ENCODE peak calls at places on chromosomes 4 and X, in six cellular contexts. One of them, this sample, is unnamed.
A peak's percentile ranks its signal among the peaks of the same experiment; 100 is the strongest.

GRCh38 chr4:137039369-137039768 is 492.9 kb downstream of the PCDH18 start:
- DNase-seq in PC-3: no peak
- DNase-seq in mammary epithelial cell: no peak
- DNase-seq in K562: no peak
- DNase-seq in fibroblast of lung: no peak
- DNase-seq in MM.1S: no peak
- DNase-seq in this sample: no peak

GRCh38 chr4:185437809-185438208 is 12.0 kb upstream of the UFSP2 start:
- DNase-seq in PC-3: no peak
- DNase-seq in mammary epithelial cell: no peak
- DNase-seq in K562: no peak
- DNase-seq in fibroblast of lung: no peak
- DNase-seq in MM.1S: no peak
- DNase-seq in this sample: no peak

GRCh38 chrX:69025802-69026301 is 139.4 kb downstream of the PJA1 start:
- DNase-seq in PC-3: peak; percentile 94
- DNase-seq in mammary epithelial cell: peak; percentile 91
- DNase-seq in K562: no peak
- DNase-seq in fibroblast of lung: peak; percentile 62
- DNase-seq in MM.1S: no peak
- DNase-seq in this sample: no peak

GRCh38 chrX:3393168-3393567 is 46.7 kb upstream of the MXRA5 start:
- DNase-seq in PC-3: no peak
- DNase-seq in mammary epithelial cell: no peak
- DNase-seq in K562: no peak
- DNase-seq in fibroblast of lung: no peak
- DNase-seq in MM.1S: no peak
- DNase-seq in this sample: no peak

GRCh38 chrX:30620980-30621716 is 32.1 kb upstream of the GK start:
- DNase-seq in PC-3: peak; percentile 78
- DNase-seq in mammary epithelial cell: peak; percentile 76
- DNase-seq in K562: peak; percentile 13
- DNase-seq in fibroblast of lung: peak; percentile 90
- DNase-seq in MM.1S: no peak
- DNase-seq in this sample: no peak

GRCh38 chr4:174764105-174764729 is 64.8 kb downstream of the GLRA3 start:
- DNase-seq in PC-3: peak; percentile 62
- DNase-seq in mammary epithelial cell: peak; percentile 14
- DNase-seq in K562: peak; percentile 65
- DNase-seq in fibroblast of lung: peak; percentile 36
- DNase-seq in MM.1S: peak; percentile 74
- DNase-seq in this sample: peak; percentile 78

GRCh38 chrX:73683236-73683859 is 120.4 kb downstream of the CHIC1 start:
- DNase-seq in PC-3: peak; percentile 7
- DNase-seq in mammary epithelial cell: no peak
- DNase-seq in K562: no peak
- DNase-seq in fibroblast of lung: peak; percentile 3
- DNase-seq in MM.1S: no peak
- DNase-seq in this sample: no peak

GRCh38 chrX:130801901-130802300 is 101.1 kb downstream of the ENOX2 start:
- DNase-seq in PC-3: no peak
- DNase-seq in mammary epithelial cell: no peak
- DNase-seq in K562: peak; percentile 45
- DNase-seq in fibroblast of lung: peak; percentile 10
- DNase-seq in MM.1S: no peak
- DNase-seq in this sample: peak; percentile 7

GRCh38 chrX:31497086-31497485 is 425.2 kb upstream of the FTHL17 start:
- DNase-seq in PC-3: no peak
- DNase-seq in mammary epithelial cell: peak; percentile 8
- DNase-seq in K562: no peak
- DNase-seq in fibroblast of lung: peak; percentile 71
- DNase-seq in MM.1S: no peak
- DNase-seq in this sample: no peak

GRCh38 chr4:5134620-5135019 is 83.3 kb downstream of the STK32B start:
- DNase-seq in PC-3: peak; percentile 35
- DNase-seq in mammary epithelial cell: no peak
- DNase-seq in K562: no peak
- DNase-seq in fibroblast of lung: no peak
- DNase-seq in MM.1S: no peak
- DNase-seq in this sample: no peak

GRCh38 chr4:8759987-8760386 is 111.7 kb downstream of the HMX1 start:
- DNase-seq in PC-3: no peak
- DNase-seq in mammary epithelial cell: no peak
- DNase-seq in K562: no peak
- DNase-seq in fibroblast of lung: no peak
- DNase-seq in MM.1S: no peak
- DNase-seq in this sample: no peak

GRCh38 chr4:15469402-15470148 is at the start of gene CC2D2A:
- DNase-seq in PC-3: peak; percentile 47
- DNase-seq in mammary epithelial cell: peak; percentile 45
- DNase-seq in K562: no peak
- DNase-seq in fibroblast of lung: peak; percentile 69
- DNase-seq in MM.1S: no peak
- DNase-seq in this sample: peak; percentile 66

GRCh38 chr4:89998350-89999098 is 103.9 kb downstream of the MMRN1 start:
- DNase-seq in PC-3: no peak
- DNase-seq in mammary epithelial cell: no peak
- DNase-seq in K562: no peak
- DNase-seq in fibroblast of lung: no peak
- DNase-seq in MM.1S: no peak
- DNase-seq in this sample: peak; percentile 2

GRCh38 chr4:73613130-73613529 is 7.1 kb downstream of the RASSF6 start:
- DNase-seq in PC-3: peak; percentile 88
- DNase-seq in mammary epithelial cell: peak; percentile 92
- DNase-seq in K562: no peak
- DNase-seq in fibroblast of lung: no peak
- DNase-seq in MM.1S: no peak
- DNase-seq in this sample: no peak

GRCh38 chrX:114797494-114797893 is 213.6 kb downstream of the HTR2C start:
- DNase-seq in PC-3: no peak
- DNase-seq in mammary epithelial cell: peak; percentile 17
- DNase-seq in K562: no peak
- DNase-seq in fibroblast of lung: no peak
- DNase-seq in MM.1S: no peak
- DNase-seq in this sample: no peak

GRCh38 chr4:186707996-186708395 is 15.7 kb downstream of the FAT1 start:
- DNase-seq in PC-3: no peak
- DNase-seq in mammary epithelial cell: no peak
- DNase-seq in K562: no peak
- DNase-seq in fibroblast of lung: no peak
- DNase-seq in MM.1S: no peak
- DNase-seq in this sample: no peak

GRCh38 chrX:95764972-95765451 is 919.6 kb upstream of the DIAPH2 start:
- DNase-seq in PC-3: peak; percentile 67
- DNase-seq in mammary epithelial cell: peak; percentile 11
- DNase-seq in K562: peak; percentile 14
- DNase-seq in fibroblast of lung: peak; percentile 1
- DNase-seq in MM.1S: peak; percentile 68
- DNase-seq in this sample: peak; percentile 68

GRCh38 chr4:151139814-151140213 is 40.4 kb downstream of the RPS3A start:
- DNase-seq in PC-3: no peak
- DNase-seq in mammary epithelial cell: no peak
- DNase-seq in K562: no peak
- DNase-seq in fibroblast of lung: no peak
- DNase-seq in MM.1S: no peak
- DNase-seq in this sample: no peak

GRCh38 chr4:145656156-145656555 is 23.8 kb upstream of the C4orf51 start:
- DNase-seq in PC-3: no peak
- DNase-seq in mammary epithelial cell: no peak
- DNase-seq in K562: no peak
- DNase-seq in fibroblast of lung: no peak
- DNase-seq in MM.1S: no peak
- DNase-seq in this sample: no peak

GRCh38 chr4:8295471-8295870 is 25.9 kb downstream of the HTRA3 start:
- DNase-seq in PC-3: no peak
- DNase-seq in mammary epithelial cell: no peak
- DNase-seq in K562: no peak
- DNase-seq in fibroblast of lung: no peak
- DNase-seq in MM.1S: no peak
- DNase-seq in this sample: no peak

GRCh38 chr4:118762753-118763477 is 73.0 kb downstream of the SEC24D start:
- DNase-seq in PC-3: no peak
- DNase-seq in mammary epithelial cell: no peak
- DNase-seq in K562: no peak
- DNase-seq in fibroblast of lung: peak; percentile 68
- DNase-seq in MM.1S: no peak
- DNase-seq in this sample: no peak

GRCh38 chr4:57102050-57102564 is 8.1 kb downstream of the IGFBP7 start:
- DNase-seq in PC-3: peak; percentile 24
- DNase-seq in mammary epithelial cell: peak; percentile 31
- DNase-seq in K562: no peak
- DNase-seq in fibroblast of lung: peak; percentile 92
- DNase-seq in MM.1S: no peak
- DNase-seq in this sample: no peak

GRCh38 chr4:74950200-74950599 is 17.3 kb downstream of the PARM1 start:
- DNase-seq in PC-3: peak; percentile 35
- DNase-seq in mammary epithelial cell: no peak
- DNase-seq in K562: no peak
- DNase-seq in fibroblast of lung: no peak
- DNase-seq in MM.1S: no peak
- DNase-seq in this sample: no peak

GRCh38 chrX:19870710-19871490 is 16.5 kb downstream of the SH3KBP1 start:
- DNase-seq in PC-3: no peak
- DNase-seq in mammary epithelial cell: no peak
- DNase-seq in K562: no peak
- DNase-seq in fibroblast of lung: no peak
- DNase-seq in MM.1S: no peak
- DNase-seq in this sample: no peak

GRCh38 chrX:123189318-123189717 is 5.2 kb downstream of the GRIA3 start:
- DNase-seq in PC-3: no peak
- DNase-seq in mammary epithelial cell: no peak
- DNase-seq in K562: no peak
- DNase-seq in fibroblast of lung: no peak
- DNase-seq in MM.1S: no peak
- DNase-seq in this sample: no peak

GRCh38 chr4:100981447-100982204 is 365.7 kb downstream of the PPP3CA start:
- DNase-seq in PC-3: no peak
- DNase-seq in mammary epithelial cell: peak; percentile 32
- DNase-seq in K562: no peak
- DNase-seq in fibroblast of lung: peak; percentile 81
- DNase-seq in MM.1S: no peak
- DNase-seq in this sample: no peak

GRCh38 chrX:151088221-151088620 is 88.2 kb upstream of the GPR50 start:
- DNase-seq in PC-3: no peak
- DNase-seq in mammary epithelial cell: peak; percentile 28
- DNase-seq in K562: no peak
- DNase-seq in fibroblast of lung: no peak
- DNase-seq in MM.1S: no peak
- DNase-seq in this sample: no peak
- TF ChIP-seq EZH2 in PC-3: no peak
- TF ChIP-seq EZH2 in mammary epithelial cell: no peak
- TF ChIP-seq EZH2 in K562: no peak
- TF ChIP-seq EZH2 in fibroblast of lung: no peak
- TF ChIP-seq EZH2 in MM.1S: no peak
- TF ChIP-seq EZH2 in this sample: no peak

GRCh38 chr4:189126040-189126439 is 814.6 kb upstream of the FRG1 start:
- DNase-seq in PC-3: no peak
- DNase-seq in mammary epithelial cell: no peak
- DNase-seq in K562: no peak
- DNase-seq in fibroblast of lung: no peak
- DNase-seq in MM.1S: no peak
- DNase-seq in this sample: no peak
- TF ChIP-seq EZH2 in PC-3: no peak
- TF ChIP-seq EZH2 in mammary epithelial cell: no peak
- TF ChIP-seq EZH2 in K562: no peak
- TF ChIP-seq EZH2 in fibroblast of lung: no peak
- TF ChIP-seq EZH2 in MM.1S: no peak
- TF ChIP-seq EZH2 in this sample: no peak

GRCh38 chr4:88457307-88458090 is 580 bp downstream of the HERC5 start:
- DNase-seq in PC-3: peak; percentile 21
- DNase-seq in mammary epithelial cell: peak; percentile 38
- DNase-seq in K562: no peak
- DNase-seq in fibroblast of lung: peak; percentile 38
- DNase-seq in MM.1S: peak; percentile 57
- DNase-seq in this sample: peak; percentile 77
- TF ChIP-seq EZH2 in PC-3: no peak
- TF ChIP-seq EZH2 in mammary epithelial cell: no peak
- TF ChIP-seq EZH2 in K562: no peak
- TF ChIP-seq EZH2 in fibroblast of lung: peak; percentile 82
- TF ChIP-seq EZH2 in MM.1S: no peak
- TF ChIP-seq EZH2 in this sample: no peak

GRCh38 chr4:13537011-13537831 is 7.1 kb downstream of the NKX3-2 start:
- DNase-seq in PC-3: no peak
- DNase-seq in mammary epithelial cell: no peak
- DNase-seq in K562: no peak
- DNase-seq in fibroblast of lung: no peak
- DNase-seq in MM.1S: no peak
- DNase-seq in this sample: peak; percentile 34
- TF ChIP-seq EZH2 in PC-3: no peak
- TF ChIP-seq EZH2 in mammary epithelial cell: peak; percentile 85
- TF ChIP-seq EZH2 in K562: no peak
- TF ChIP-seq EZH2 in fibroblast of lung: peak; percentile 49
- TF ChIP-seq EZH2 in MM.1S: no peak
- TF ChIP-seq EZH2 in this sample: peak; percentile 97

DNA sequence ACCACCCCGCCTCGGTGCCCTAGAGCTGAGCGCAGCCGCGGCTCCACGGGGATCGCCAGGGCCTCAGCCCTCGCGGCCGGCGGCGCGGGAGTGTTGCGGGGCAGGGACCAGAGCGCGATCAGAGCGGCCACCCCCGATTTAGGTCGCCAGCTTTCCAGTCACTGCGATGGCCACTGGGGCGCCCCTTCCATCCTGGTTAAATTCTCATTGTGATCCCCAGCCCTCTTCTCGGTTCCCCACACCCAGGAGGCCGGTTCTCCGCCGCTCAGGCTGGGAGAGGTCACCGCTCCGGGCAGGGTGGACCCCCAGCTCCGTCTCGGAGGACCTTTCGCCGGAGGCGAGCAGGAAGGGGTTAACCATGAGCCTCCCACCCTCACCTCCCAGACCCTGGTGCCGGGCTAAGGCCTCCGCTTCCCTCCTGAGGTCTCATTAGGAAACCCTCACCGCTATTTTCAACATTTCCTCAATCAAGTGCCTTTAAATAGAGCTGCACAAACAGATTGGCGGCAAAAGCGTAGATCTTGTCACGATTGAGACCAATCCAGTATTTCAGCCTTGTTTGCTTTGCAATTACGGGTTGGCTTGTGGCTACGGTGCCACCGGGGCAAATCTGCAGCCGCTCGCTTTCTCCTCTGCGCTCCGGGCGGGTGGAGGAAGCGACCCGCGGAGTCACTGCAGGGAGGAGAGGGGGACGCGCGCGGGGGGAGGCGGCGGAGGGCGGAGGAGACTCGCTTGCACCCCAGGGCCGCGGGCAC is 8.3 kb upstream of the HAND2 start:
- DNase-seq in PC-3: no peak
- DNase-seq in mammary epithelial cell: no peak
- DNase-seq in K562: no peak
- DNase-seq in fibroblast of lung: no peak
- DNase-seq in MM.1S: peak; percentile 19
- DNase-seq in this sample: peak; percentile 58
- TF ChIP-seq EZH2 in PC-3: no peak
- TF ChIP-seq EZH2 in mammary epithelial cell: no peak
- TF ChIP-seq EZH2 in K562: no peak
- TF ChIP-seq EZH2 in fibroblast of lung: peak; percentile 24
- TF ChIP-seq EZH2 in MM.1S: no peak
- TF ChIP-seq EZH2 in this sample: peak; percentile 55

GRCh38 chrX:40103565-40104323 is 6.0 kb upstream of the BCOR start:
- DNase-seq in PC-3: no peak
- DNase-seq in mammary epithelial cell: no peak
- DNase-seq in K562: peak; percentile 67
- DNase-seq in fibroblast of lung: no peak
- DNase-seq in MM.1S: no peak
- DNase-seq in this sample: no peak
- TF ChIP-seq EZH2 in PC-3: no peak
- TF ChIP-seq EZH2 in mammary epithelial cell: no peak
- TF ChIP-seq EZH2 in K562: no peak
- TF ChIP-seq EZH2 in fibroblast of lung: no peak
- TF ChIP-seq EZH2 in MM.1S: no peak
- TF ChIP-seq EZH2 in this sample: peak; percentile 56